ENCODE peak calls at places on chromosome 7, in eight cellular contexts. A is stimulated activated CD8-positive, alpha-beta memory T cell treated with anti-CD3 and anti-CD28 coated beads, Interleukin-7, amount 100 ng/mL, for 1 hour; M is HuH-7.5; W is GM20000; Z is SW480; T is EH; H is activated effector memory CD4-positive, alpha-beta T cell treated with anti-CD3 and anti-CD28 coated beads, Interleukin-2, amount 50 U/mL, for 16 hours; R is T-cell. U is an unnamed sample.

GRCh38 chr7:7704867-7705266 is 13.5 kb downstream of the RPA3 start:
- DNase-seq in Z (no peak), W (no peak), M (no peak), A (no peak), T (no peak), H (no peak), R (no peak), U (no peak)

GRCh38 chr7:3109516-3109915 is 65.8 kb upstream of the CARD11 start:
- DNase-seq in H (peak; percentile 6), Z (no peak), T (no peak), A (no peak), W (no peak), M (no peak), R (no peak), U (no peak)

GRCh38 chr7:47381132-47381495 is 200.8 kb downstream of the TNS3 start:
- DNase-seq in A (no peak), Z (no peak), T (no peak), H (no peak), R (no peak), M (no peak), W (no peak), U (no peak)

GRCh38 chr7:130356121-130356759 is 11.6 kb downstream of the CPA5 start:
- DNase-seq in A (no peak), R (no peak), W (no peak), Z (peak; percentile 95), T (peak; percentile 99), M (no peak), H (no peak), U (no peak)

GRCh38 chr7:101058355-101058754 is 26.9 kb upstream of the TRIM56 start:
- DNase-seq in R (no peak), M (peak; percentile 57), A (no peak), T (peak; percentile 69), Z (peak; percentile 62), W (peak; percentile 52), H (peak; percentile 80), U (peak; percentile 80)

GRCh38 chr7:157813053-157813452 is 476.2 kb downstream of the DNAJB6 start:
- DNase-seq in A (no peak), Z (no peak), W (no peak), H (no peak), R (no peak), M (no peak), T (no peak), U (no peak)

GRCh38 chr7:19442016-19442785 is 266.6 kb downstream of the POLR1F start:
- DNase-seq in T (peak; percentile 70), Z (peak; percentile 63), A (no peak), W (peak; percentile 5), H (no peak), M (no peak), R (no peak), U (no peak)

GRCh38 chr7:152435384-152436278 is at the start of gene KMT2C:
- DNase-seq in W (peak; percentile 83), A (peak; percentile 20), Z (peak; percentile 40), T (peak; percentile 53), M (peak; percentile 64), R (peak; percentile 35), H (peak; percentile 84), U (peak; percentile 67)

GRCh38 chr7:101916041-101916800 is 98.8 kb downstream of the CUX1 start:
- DNase-seq in R (no peak), Z (no peak), T (no peak), W (no peak), M (no peak), A (no peak), H (no peak), U (no peak)

GRCh38 chr7:38169862-38170261 is 8.2 kb upstream of the STARD3NL start:
- DNase-seq in T (peak; percentile 85), Z (peak; percentile 38), H (no peak), A (no peak), R (no peak), M (no peak), W (no peak), U (no peak)

GRCh38 chr7:127064-127598 is 65.2 kb upstream of the FAM20C start:
- DNase-seq in T (no peak), W (no peak), R (no peak), A (no peak), M (no peak), H (no peak), Z (no peak), U (no peak)

GRCh38 chr7:106110885-106111670 is 1.0 kb downstream of the SYPL1 start:
- DNase-seq in H (no peak), R (no peak), M (no peak), Z (peak; percentile 47), W (no peak), T (peak; percentile 45), A (no peak), U (no peak)

GRCh38 chr7:80581472-80581871 is 57.0 kb upstream of the CD36 start:
- DNase-seq in M (no peak), R (no peak), H (no peak), Z (no peak), A (no peak), W (no peak), T (peak; percentile 9), U (no peak)

GRCh38 chr7:137538361-137538762 is 194.8 kb upstream of the PTN start:
- DNase-seq in Z (no peak), A (no peak), R (no peak), M (no peak), T (peak; percentile 78), H (no peak), W (no peak), U (no peak)

GRCh38 chr7:148084138-148084537 is 506.4 kb upstream of the C7orf33 start:
- DNase-seq in A (no peak), H (no peak), T (peak; percentile 15), M (no peak), R (no peak), W (peak; percentile 19), Z (peak; percentile 59), U (peak; percentile 37)

GRCh38 chr7:104862719-104863118 is 151.3 kb upstream of the KMT2E start:
- DNase-seq in M (no peak), Z (peak; percentile 67), R (no peak), A (no peak), W (no peak), T (peak; percentile 19), H (no peak), U (no peak)

GRCh38 chr7:78317371-78317770 is 518.8 kb downstream of the PHTF2 start:
- DNase-seq in R (no peak), H (no peak), T (no peak), M (no peak), Z (no peak), W (no peak), A (no peak), U (no peak)

GRCh38 chr7:37040330-37040729 is 316.0 kb upstream of the AOAH start:
- DNase-seq in W (no peak), T (peak; percentile 29), H (no peak), R (no peak), M (no peak), Z (peak; percentile 3), A (no peak), U (no peak)

GRCh38 chr7:17367502-17367901 is 69.0 kb downstream of the AHR start:
- DNase-seq in W (no peak), A (no peak), H (no peak), Z (no peak), M (no peak), R (no peak), T (peak; percentile 61), U (no peak)

GRCh38 chr7:142420554-142421362 is 162.9 kb upstream of the PRSS58 start:
- DNase-seq in M (no peak), Z (no peak), A (no peak), T (peak; percentile 64), R (no peak), W (no peak), H (no peak), U (no peak)